ENCODE peak calls at places on chromosome 12, in four cellular contexts. One of them, this sample, is unnamed.

GRCh38 chr12:6715130-6715529 is 8.7 kb upstream of the COPS7A start:
- DNase-seq in naive thymus-derived CD8-positive, alpha-beta T cell: no peak
- DNase-seq in upper lobe of right lung: no peak
- DNase-seq in stimulated activated CD4-positive, alpha-beta T cell treated with anti-CD3 and anti-CD28 coated beads, Interleukin-1b, Interleukin-23, amount 100 ng/mL, for 4 hours: no peak
- DNase-seq in this sample: no peak

GRCh38 chr12:111446044-111446581 is 40.4 kb downstream of the SH2B3 start:
- DNase-seq in naive thymus-derived CD8-positive, alpha-beta T cell: no peak
- DNase-seq in upper lobe of right lung: no peak
- DNase-seq in stimulated activated CD4-positive, alpha-beta T cell treated with anti-CD3 and anti-CD28 coated beads, Interleukin-1b, Interleukin-23, amount 100 ng/mL, for 4 hours: no peak
- DNase-seq in this sample: no peak

GRCh38 chr12:91327136-91327535 is 144.5 kb upstream of the DCN start:
- DNase-seq in naive thymus-derived CD8-positive, alpha-beta T cell: no peak
- DNase-seq in upper lobe of right lung: no peak
- DNase-seq in stimulated activated CD4-positive, alpha-beta T cell treated with anti-CD3 and anti-CD28 coated beads, Interleukin-1b, Interleukin-23, amount 100 ng/mL, for 4 hours: no peak
- DNase-seq in this sample: no peak

GRCh38 chr12:14618990-14619389 is 51.3 kb upstream of the PLBD1 start:
- DNase-seq in naive thymus-derived CD8-positive, alpha-beta T cell: no peak
- DNase-seq in upper lobe of right lung: no peak
- DNase-seq in stimulated activated CD4-positive, alpha-beta T cell treated with anti-CD3 and anti-CD28 coated beads, Interleukin-1b, Interleukin-23, amount 100 ng/mL, for 4 hours: no peak
- DNase-seq in this sample: no peak

GRCh38 chr12:109264095-109264942 is 44.8 kb downstream of the FOXN4 start:
- DNase-seq in naive thymus-derived CD8-positive, alpha-beta T cell: no peak
- DNase-seq in upper lobe of right lung: peak; percentile 80
- DNase-seq in stimulated activated CD4-positive, alpha-beta T cell treated with anti-CD3 and anti-CD28 coated beads, Interleukin-1b, Interleukin-23, amount 100 ng/mL, for 4 hours: no peak
- DNase-seq in this sample: peak; percentile 4

GRCh38 chr12:30914986-30915591 is 11.5 kb upstream of the TSPAN11 start:
- DNase-seq in naive thymus-derived CD8-positive, alpha-beta T cell: no peak
- DNase-seq in upper lobe of right lung: no peak
- DNase-seq in stimulated activated CD4-positive, alpha-beta T cell treated with anti-CD3 and anti-CD28 coated beads, Interleukin-1b, Interleukin-23, amount 100 ng/mL, for 4 hours: no peak
- DNase-seq in this sample: no peak

GRCh38 chr12:56252649-56253048 is 5.5 kb downstream of the ANKRD52 start:
- DNase-seq in naive thymus-derived CD8-positive, alpha-beta T cell: no peak
- DNase-seq in upper lobe of right lung: no peak
- DNase-seq in stimulated activated CD4-positive, alpha-beta T cell treated with anti-CD3 and anti-CD28 coated beads, Interleukin-1b, Interleukin-23, amount 100 ng/mL, for 4 hours: no peak
- DNase-seq in this sample: no peak

GRCh38 chr12:110266980-110267620 is 13.9 kb upstream of the ATP2A2 start:
- DNase-seq in naive thymus-derived CD8-positive, alpha-beta T cell: no peak
- DNase-seq in upper lobe of right lung: no peak
- DNase-seq in stimulated activated CD4-positive, alpha-beta T cell treated with anti-CD3 and anti-CD28 coated beads, Interleukin-1b, Interleukin-23, amount 100 ng/mL, for 4 hours: no peak
- DNase-seq in this sample: no peak

GRCh38 chr12:45130881-45131281 is 80.0 kb upstream of the DBX2 start:
- DNase-seq in naive thymus-derived CD8-positive, alpha-beta T cell: no peak
- DNase-seq in upper lobe of right lung: no peak
- DNase-seq in stimulated activated CD4-positive, alpha-beta T cell treated with anti-CD3 and anti-CD28 coated beads, Interleukin-1b, Interleukin-23, amount 100 ng/mL, for 4 hours: no peak
- DNase-seq in this sample: peak; percentile 1

GRCh38 chr12:3017281-3017680 is 58.1 kb downstream of the TEAD4 start:
- DNase-seq in naive thymus-derived CD8-positive, alpha-beta T cell: no peak
- DNase-seq in upper lobe of right lung: no peak
- DNase-seq in stimulated activated CD4-positive, alpha-beta T cell treated with anti-CD3 and anti-CD28 coated beads, Interleukin-1b, Interleukin-23, amount 100 ng/mL, for 4 hours: no peak
- DNase-seq in this sample: no peak

GRCh38 chr12:49331360-49332222 is 5.4 kb downstream of the C1QL4 start:
- DNase-seq in naive thymus-derived CD8-positive, alpha-beta T cell: no peak
- DNase-seq in upper lobe of right lung: peak; percentile 80
- DNase-seq in stimulated activated CD4-positive, alpha-beta T cell treated with anti-CD3 and anti-CD28 coated beads, Interleukin-1b, Interleukin-23, amount 100 ng/mL, for 4 hours: no peak
- DNase-seq in this sample: no peak

GRCh38 chr12:43973385-43973784 is 137.5 kb downstream of the TMEM117 start:
- DNase-seq in naive thymus-derived CD8-positive, alpha-beta T cell: no peak
- DNase-seq in upper lobe of right lung: no peak
- DNase-seq in stimulated activated CD4-positive, alpha-beta T cell treated with anti-CD3 and anti-CD28 coated beads, Interleukin-1b, Interleukin-23, amount 100 ng/mL, for 4 hours: no peak
- DNase-seq in this sample: no peak

GRCh38 chr12:117494833-117495714 is 133.6 kb upstream of the NOS1 start:
- DNase-seq in naive thymus-derived CD8-positive, alpha-beta T cell: no peak
- DNase-seq in upper lobe of right lung: no peak
- DNase-seq in stimulated activated CD4-positive, alpha-beta T cell treated with anti-CD3 and anti-CD28 coated beads, Interleukin-1b, Interleukin-23, amount 100 ng/mL, for 4 hours: no peak
- DNase-seq in this sample: no peak

GRCh38 chr12:54134850-54135249 is 53.9 kb downstream of the SMUG1 start:
- DNase-seq in naive thymus-derived CD8-positive, alpha-beta T cell: no peak
- DNase-seq in upper lobe of right lung: no peak
- DNase-seq in stimulated activated CD4-positive, alpha-beta T cell treated with anti-CD3 and anti-CD28 coated beads, Interleukin-1b, Interleukin-23, amount 100 ng/mL, for 4 hours: no peak
- DNase-seq in this sample: no peak

GRCh38 chr12:53770281-53770680 is 18.5 kb upstream of the CISTR start:
- DNase-seq in naive thymus-derived CD8-positive, alpha-beta T cell: no peak
- DNase-seq in upper lobe of right lung: no peak
- DNase-seq in stimulated activated CD4-positive, alpha-beta T cell treated with anti-CD3 and anti-CD28 coated beads, Interleukin-1b, Interleukin-23, amount 100 ng/mL, for 4 hours: no peak
- DNase-seq in this sample: no peak

GRCh38 chr12:71589478-71589881 is 74.2 kb downstream of the ZFC3H1 start:
- DNase-seq in naive thymus-derived CD8-positive, alpha-beta T cell: no peak
- DNase-seq in upper lobe of right lung: no peak
- DNase-seq in stimulated activated CD4-positive, alpha-beta T cell treated with anti-CD3 and anti-CD28 coated beads, Interleukin-1b, Interleukin-23, amount 100 ng/mL, for 4 hours: no peak
- DNase-seq in this sample: no peak

GRCh38 chr12:21823581-21823980 is 49.1 kb upstream of the KCNJ8 start:
- DNase-seq in naive thymus-derived CD8-positive, alpha-beta T cell: no peak
- DNase-seq in upper lobe of right lung: peak; percentile 67
- DNase-seq in stimulated activated CD4-positive, alpha-beta T cell treated with anti-CD3 and anti-CD28 coated beads, Interleukin-1b, Interleukin-23, amount 100 ng/mL, for 4 hours: no peak
- DNase-seq in this sample: no peak

GRCh38 chr12:91877022-91877421 is 268.6 kb downstream of the BTG1 start:
- DNase-seq in naive thymus-derived CD8-positive, alpha-beta T cell: peak; percentile 97
- DNase-seq in upper lobe of right lung: peak; percentile 65
- DNase-seq in stimulated activated CD4-positive, alpha-beta T cell treated with anti-CD3 and anti-CD28 coated beads, Interleukin-1b, Interleukin-23, amount 100 ng/mL, for 4 hours: peak; percentile 73
- DNase-seq in this sample: peak; percentile 84

GRCh38 chr12:67929373-67929772 is 59.9 kb upstream of the IFNG-AS1 start:
- DNase-seq in naive thymus-derived CD8-positive, alpha-beta T cell: no peak
- DNase-seq in upper lobe of right lung: no peak
- DNase-seq in stimulated activated CD4-positive, alpha-beta T cell treated with anti-CD3 and anti-CD28 coated beads, Interleukin-1b, Interleukin-23, amount 100 ng/mL, for 4 hours: no peak
- DNase-seq in this sample: no peak

GRCh38 chr12:70798016-70798768 is 122.3 kb downstream of the PTPRR start:
- DNase-seq in naive thymus-derived CD8-positive, alpha-beta T cell: no peak
- DNase-seq in upper lobe of right lung: no peak
- DNase-seq in stimulated activated CD4-positive, alpha-beta T cell treated with anti-CD3 and anti-CD28 coated beads, Interleukin-1b, Interleukin-23, amount 100 ng/mL, for 4 hours: no peak
- DNase-seq in this sample: no peak

GRCh38 chr12:52949413-52950331 is 754 bp downstream of the KRT18 start:
- DNase-seq in naive thymus-derived CD8-positive, alpha-beta T cell: no peak
- DNase-seq in upper lobe of right lung: peak; percentile 73
- DNase-seq in stimulated activated CD4-positive, alpha-beta T cell treated with anti-CD3 and anti-CD28 coated beads, Interleukin-1b, Interleukin-23, amount 100 ng/mL, for 4 hours: no peak
- DNase-seq in this sample: no peak

GRCh38 chr12:101539148-101539547 is 55.6 kb upstream of the MYBPC1 start:
- DNase-seq in naive thymus-derived CD8-positive, alpha-beta T cell: no peak
- DNase-seq in upper lobe of right lung: no peak
- DNase-seq in stimulated activated CD4-positive, alpha-beta T cell treated with anti-CD3 and anti-CD28 coated beads, Interleukin-1b, Interleukin-23, amount 100 ng/mL, for 4 hours: no peak
- DNase-seq in this sample: no peak

GRCh38 chr12:127388985-127389384 is 878.0 kb upstream of the TMEM132C start:
- DNase-seq in naive thymus-derived CD8-positive, alpha-beta T cell: no peak
- DNase-seq in upper lobe of right lung: no peak
- DNase-seq in stimulated activated CD4-positive, alpha-beta T cell treated with anti-CD3 and anti-CD28 coated beads, Interleukin-1b, Interleukin-23, amount 100 ng/mL, for 4 hours: no peak
- DNase-seq in this sample: no peak

GRCh38 chr12:78406776-78407335 is 457.7 kb upstream of the SYT1 start:
- DNase-seq in naive thymus-derived CD8-positive, alpha-beta T cell: no peak
- DNase-seq in upper lobe of right lung: no peak
- DNase-seq in stimulated activated CD4-positive, alpha-beta T cell treated with anti-CD3 and anti-CD28 coated beads, Interleukin-1b, Interleukin-23, amount 100 ng/mL, for 4 hours: no peak
- DNase-seq in this sample: no peak

GRCh38 chr12:20374775-20375174 is 6.4 kb downstream of the PDE3A start:
- DNase-seq in naive thymus-derived CD8-positive, alpha-beta T cell: no peak
- DNase-seq in upper lobe of right lung: no peak
- DNase-seq in stimulated activated CD4-positive, alpha-beta T cell treated with anti-CD3 and anti-CD28 coated beads, Interleukin-1b, Interleukin-23, amount 100 ng/mL, for 4 hours: no peak
- DNase-seq in this sample: no peak

GRCh38 chr12:8948711-8949524 is 527 bp downstream of the M6PR start:
- DNase-seq in naive thymus-derived CD8-positive, alpha-beta T cell: no peak
- DNase-seq in upper lobe of right lung: no peak
- DNase-seq in stimulated activated CD4-positive, alpha-beta T cell treated with anti-CD3 and anti-CD28 coated beads, Interleukin-1b, Interleukin-23, amount 100 ng/mL, for 4 hours: peak; percentile 21
- DNase-seq in this sample: no peak

GRCh38 chr12:74481078-74481477 is 56.6 kb upstream of the ATXN7L3B start:
- DNase-seq in naive thymus-derived CD8-positive, alpha-beta T cell: no peak
- DNase-seq in upper lobe of right lung: no peak
- DNase-seq in stimulated activated CD4-positive, alpha-beta T cell treated with anti-CD3 and anti-CD28 coated beads, Interleukin-1b, Interleukin-23, amount 100 ng/mL, for 4 hours: no peak
- DNase-seq in this sample: no peak

GRCh38 chr12:47087088-47087688 is 7.4 kb upstream of the AMIGO2 start:
- DNase-seq in naive thymus-derived CD8-positive, alpha-beta T cell: no peak
- DNase-seq in upper lobe of right lung: no peak
- DNase-seq in stimulated activated CD4-positive, alpha-beta T cell treated with anti-CD3 and anti-CD28 coated beads, Interleukin-1b, Interleukin-23, amount 100 ng/mL, for 4 hours: no peak
- DNase-seq in this sample: no peak

GRCh38 chr12:112862570-112863137 is 44.1 kb upstream of the OAS1 start:
- DNase-seq in naive thymus-derived CD8-positive, alpha-beta T cell: no peak
- DNase-seq in upper lobe of right lung: no peak
- DNase-seq in stimulated activated CD4-positive, alpha-beta T cell treated with anti-CD3 and anti-CD28 coated beads, Interleukin-1b, Interleukin-23, amount 100 ng/mL, for 4 hours: no peak
- DNase-seq in this sample: no peak

GRCh38 chr12:64794305-64794704 is 30.1 kb upstream of the TBC1D30 start:
- DNase-seq in naive thymus-derived CD8-positive, alpha-beta T cell: no peak
- DNase-seq in upper lobe of right lung: no peak
- DNase-seq in stimulated activated CD4-positive, alpha-beta T cell treated with anti-CD3 and anti-CD28 coated beads, Interleukin-1b, Interleukin-23, amount 100 ng/mL, for 4 hours: no peak
- DNase-seq in this sample: no peak

GRCh38 chr12:53208877-53209463 is 1.9 kb upstream of the ITGB7 start:
- DNase-seq in naive thymus-derived CD8-positive, alpha-beta T cell: no peak
- DNase-seq in upper lobe of right lung: no peak
- DNase-seq in stimulated activated CD4-positive, alpha-beta T cell treated with anti-CD3 and anti-CD28 coated beads, Interleukin-1b, Interleukin-23, amount 100 ng/mL, for 4 hours: no peak
- DNase-seq in this sample: no peak

GRCh38 chr12:46574853-46575252 is 202.3 kb upstream of the SLC38A2 start:
- DNase-seq in naive thymus-derived CD8-positive, alpha-beta T cell: no peak
- DNase-seq in upper lobe of right lung: no peak
- DNase-seq in stimulated activated CD4-positive, alpha-beta T cell treated with anti-CD3 and anti-CD28 coated beads, Interleukin-1b, Interleukin-23, amount 100 ng/mL, for 4 hours: no peak
- DNase-seq in this sample: no peak

GRCh38 chr12:31585271-31585670 is 5.7 kb downstream of the DENND5B start:
- DNase-seq in naive thymus-derived CD8-positive, alpha-beta T cell: no peak
- DNase-seq in upper lobe of right lung: no peak
- DNase-seq in stimulated activated CD4-positive, alpha-beta T cell treated with anti-CD3 and anti-CD28 coated beads, Interleukin-1b, Interleukin-23, amount 100 ng/mL, for 4 hours: no peak
- DNase-seq in this sample: no peak

GRCh38 chr12:52651726-52652261 is at the start of gene KRT2:
- DNase-seq in naive thymus-derived CD8-positive, alpha-beta T cell: no peak
- DNase-seq in upper lobe of right lung: no peak
- DNase-seq in stimulated activated CD4-positive, alpha-beta T cell treated with anti-CD3 and anti-CD28 coated beads, Interleukin-1b, Interleukin-23, amount 100 ng/mL, for 4 hours: no peak
- DNase-seq in this sample: no peak

GRCh38 chr12:47251919-47252318 is 172.2 kb upstream of the AMIGO2 start:
- DNase-seq in naive thymus-derived CD8-positive, alpha-beta T cell: no peak
- DNase-seq in upper lobe of right lung: no peak
- DNase-seq in stimulated activated CD4-positive, alpha-beta T cell treated with anti-CD3 and anti-CD28 coated beads, Interleukin-1b, Interleukin-23, amount 100 ng/mL, for 4 hours: no peak
- DNase-seq in this sample: no peak

GRCh38 chr12:45381351-45381750 is 165.5 kb downstream of the ANO6 start:
- DNase-seq in naive thymus-derived CD8-positive, alpha-beta T cell: no peak
- DNase-seq in upper lobe of right lung: no peak
- DNase-seq in stimulated activated CD4-positive, alpha-beta T cell treated with anti-CD3 and anti-CD28 coated beads, Interleukin-1b, Interleukin-23, amount 100 ng/mL, for 4 hours: no peak
- DNase-seq in this sample: no peak

GRCh38 chr12:116654216-116654743 is 83.6 kb downstream of the SPRING1 start:
- DNase-seq in naive thymus-derived CD8-positive, alpha-beta T cell: no peak
- DNase-seq in upper lobe of right lung: no peak
- DNase-seq in stimulated activated CD4-positive, alpha-beta T cell treated with anti-CD3 and anti-CD28 coated beads, Interleukin-1b, Interleukin-23, amount 100 ng/mL, for 4 hours: no peak
- DNase-seq in this sample: no peak